ENCODE peak calls at places on chromosomes 12 and 14, in eight cellular contexts. I is BJ, H is AG10803, G is kidney, Z is Calu3, C is HFF-Myc, B is spleen, U is neural progenitor cell. X is an unnamed sample.

GRCh38 chr12:29492884-29493283 is 4.6 kb downstream of the OVCH1 start:
- DNase-seq in I (no peak), H (no peak), G (no peak), Z (no peak), C (no peak), B (no peak), U (no peak), X (no peak)

GRCh38 chr12:25855716-25856115 is 102.8 kb upstream of the RASSF8 start:
- DNase-seq in I (no peak), H (peak), G (no peak), Z (no peak), C (no peak), B (no peak), U (no peak), X (peak)

GRCh38 chr14:28055008-28055407 is 711.6 kb upstream of the FOXG1 start:
- DNase-seq in I (no peak), H (no peak), G (no peak), Z (no peak), C (no peak), B (no peak), U (no peak), X (no peak)

GRCh38 chr14:105389534-105389933 is 8.8 kb upstream of the TEX22 start:
- DNase-seq in I (no peak), H (no peak), G (peak), Z (no peak), C (no peak), B (no peak), U (no peak), X (no peak)

GRCh38 chr12:120940799-120941198 is 36.6 kb upstream of the SPPL3 start:
- DNase-seq in I (no peak), H (peak), G (no peak), Z (no peak), C (no peak), B (no peak), U (no peak), X (no peak)

GRCh38 chr12:109999649-109999971 is 380 bp downstream of the ANKRD13A start:
- DNase-seq in I (no peak), H (no peak), G (peak), Z (no peak), C (no peak), B (no peak), U (no peak), X (no peak)

GRCh38 chr12:113222730-113223531 is 1.7 kb downstream of the TPCN1 start:
- DNase-seq in I (peak), H (peak), G (peak), Z (peak), C (peak), B (peak), U (no peak), X (no peak)

GRCh38 chr12:122842505-122843405 is 7.5 kb downstream of the HIP1R start:
- DNase-seq in I (no peak), H (peak), G (peak), Z (no peak), C (no peak), B (peak), U (no peak), X (no peak)

DNA sequence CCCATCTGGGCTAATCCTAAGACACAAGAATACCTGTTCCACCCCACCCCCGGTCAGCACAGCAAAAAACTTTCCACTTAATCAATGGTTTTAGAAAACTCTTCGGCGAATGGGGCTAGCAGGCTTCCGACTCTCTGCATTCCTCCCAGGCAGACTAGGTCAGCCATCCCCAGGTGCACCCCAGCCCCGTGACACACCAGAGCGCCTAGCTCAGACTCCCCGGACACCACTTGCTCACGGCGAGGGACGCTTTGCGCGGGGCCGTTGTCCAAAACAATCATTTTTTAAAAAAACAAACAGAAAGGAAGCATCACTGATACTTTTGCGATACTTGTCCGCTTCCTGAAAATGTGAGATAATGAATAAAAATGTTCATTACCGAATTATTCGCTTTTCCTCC is 73.3 kb downstream of the BCL11B start:
- DNase-seq in I (no peak), H (no peak), G (no peak), Z (no peak), C (no peak), B (no peak), U (no peak), X (no peak)
- TF ChIP-seq CTCF in I (no peak), H (no peak), G (no peak), Z (no peak), C (no peak), B (no peak), U (no peak), X (no peak)

GRCh38 chr12:66903782-66904396 is 225.0 kb upstream of the GRIP1 start:
- DNase-seq in I (no peak), H (no peak), G (no peak), Z (no peak), C (no peak), B (no peak), U (no peak), X (no peak)
- TF ChIP-seq CTCF in I (no peak), H (no peak), G (no peak), Z (no peak), C (no peak), B (no peak), U (peak), X (no peak)

GRCh38 chr14:104094709-104095425 is 9.4 kb downstream of the ASPG start:
- DNase-seq in I (no peak), H (peak), G (peak), Z (peak), C (no peak), B (peak), U (peak), X (peak)

GRCh38 chr14:104095426-104096310 is 10.2 kb downstream of the ASPG start:
- DNase-seq in I (no peak), H (no peak), G (peak), Z (no peak), C (no peak), B (peak), U (no peak), X (no peak)

GRCh38 chr14:104096318-104096717 is 10.8 kb downstream of the ASPG start:
- DNase-seq in I (no peak), H (no peak), G (peak), Z (no peak), C (no peak), B (no peak), U (no peak), X (no peak)

GRCh38 chr14:104098272-104099095 is 13.0 kb downstream of the ASPG start:
- DNase-seq in I (no peak), H (no peak), G (peak), Z (no peak), C (no peak), B (peak), U (no peak), X (no peak)

GRCh38 chr14:104096751-104097700 is 11.5 kb downstream of the ASPG start:
- DNase-seq in I (no peak), H (no peak), G (peak), Z (no peak), C (no peak), B (peak), U (peak), X (peak)
- TF ChIP-seq CTCF in I (no peak), H (no peak), G (no peak), Z (no peak), C (no peak), B (no peak), U (peak), X (no peak)

DNA sequence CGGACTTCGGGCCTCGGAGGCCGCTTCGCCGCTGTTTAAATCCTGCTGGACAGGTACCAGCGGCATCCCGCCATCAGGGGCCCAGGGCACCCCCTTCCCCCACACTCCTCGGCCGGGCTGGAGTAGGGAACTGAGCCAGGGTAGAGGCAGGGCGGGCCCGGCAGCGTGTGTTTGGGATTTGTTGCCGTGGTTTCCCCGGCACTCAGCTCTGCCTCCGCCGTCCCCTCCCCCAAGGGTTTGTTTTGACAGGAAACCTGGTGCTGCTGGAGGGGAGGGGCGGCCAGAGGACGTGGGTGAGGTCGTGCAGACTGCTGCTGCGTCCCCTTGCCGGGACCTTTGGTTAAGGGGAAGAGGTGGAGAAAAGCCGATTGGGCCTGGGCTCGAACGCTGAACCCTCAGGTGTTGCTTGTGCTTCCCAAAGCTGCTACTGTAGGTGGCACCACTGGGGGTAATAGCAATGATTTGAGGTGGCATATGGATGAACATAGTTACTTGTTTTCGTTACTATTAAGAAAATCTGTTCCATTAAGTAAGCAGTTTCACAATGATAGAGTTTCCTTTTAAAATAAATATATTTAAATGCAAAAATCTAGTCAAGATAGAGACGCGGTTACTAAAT is 778 bp downstream of the TCP11L2 start:
- DNase-seq in I (no peak), H (peak), G (peak), Z (peak), C (no peak), B (peak), U (peak), X (peak)
- TF ChIP-seq CTCF in I (no peak), H (peak), G (no peak), Z (no peak), C (no peak), B (peak), U (no peak), X (no peak)

GRCh38 chr12:47156167-47156736 is 76.5 kb upstream of the AMIGO2 start:
- DNase-seq in I (no peak), H (peak), G (no peak), Z (no peak), C (no peak), B (no peak), U (no peak), X (no peak)
- TF ChIP-seq CTCF in I (no peak), H (no peak), G (no peak), Z (no peak), C (no peak), B (no peak), U (no peak), X (no peak)

GRCh38 chr14:72332054-72332453 is 399.8 kb downstream of the RGS6 start:
- DNase-seq in I (no peak), H (no peak), G (no peak), Z (no peak), C (no peak), B (no peak), U (no peak), X (no peak)
- TF ChIP-seq CTCF in I (no peak), H (no peak), G (no peak), Z (no peak), C (no peak), B (no peak), U (no peak), X (no peak)

DNA sequence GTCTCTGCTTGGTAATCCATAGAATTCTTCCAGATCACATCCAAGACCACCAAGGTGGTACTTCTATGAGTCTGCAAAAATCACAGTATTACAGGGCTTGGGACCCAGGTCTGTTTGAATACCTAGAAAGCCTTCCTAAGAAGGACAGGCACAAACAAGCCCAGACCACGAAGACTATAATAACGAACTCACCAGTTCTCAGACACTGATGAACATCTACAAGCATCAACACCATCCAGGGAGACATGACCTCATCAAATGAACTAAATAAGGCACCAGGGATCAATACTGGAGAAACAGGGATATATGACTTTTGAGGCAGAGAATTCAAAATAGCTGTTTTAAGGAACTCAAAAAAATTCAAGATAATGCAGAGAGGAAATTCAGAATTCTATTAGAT is 20.1 kb upstream of the RNF212B start:
- DNase-seq in I (no peak), H (no peak), G (no peak), Z (no peak), C (no peak), B (no peak), U (no peak), X (no peak)
- TF ChIP-seq CTCF in I (no peak), H (no peak), G (no peak), Z (no peak), C (no peak), B (no peak), U (no peak), X (no peak)